ENCODE peak calls at places on chromosomes 5 and 9, in four cellular contexts. R is pancreas, X is NCI-H748 treated with DMSO at 0.1 percent for 48 hours, C is uterus. T is an unnamed sample.
A peak's percentile ranks its signal among the peaks of the same experiment; 100 is the strongest.

GRCh38 chr9:136220017-136220729 is 15.2 kb upstream of the LHX3 start:
- DNase-seq in R (no peak), X (no peak), C (no peak), T (no peak)

GRCh38 chr9:19087601-19088000 is 15.1 kb downstream of the HAUS6 start:
- DNase-seq in R (no peak), X (no peak), C (no peak), T (no peak)

GRCh38 chr5:109215040-109215439 is 194.7 kb downstream of the PJA2 start:
- DNase-seq in R (no peak), X (no peak), C (no peak), T (no peak)

GRCh38 chr9:19976226-19976625 is 187.4 kb upstream of the SLC24A2 start:
- DNase-seq in R (no peak), X (no peak), C (no peak), T (no peak)

GRCh38 chr5:145834917-145835838 is at the start of gene PRELID2:
- DNase-seq in R (peak; percentile 92), X (peak; percentile 73), C (peak; percentile 87), T (peak; percentile 71)

GRCh38 chr5:125798311-125798710 is 624.9 kb upstream of the GRAMD2B start:
- DNase-seq in R (no peak), X (no peak), C (no peak), T (peak; percentile 4)

GRCh38 chr5:57155033-57155432 is 18.8 kb upstream of the GPBP1 start:
- DNase-seq in R (no peak), X (no peak), C (no peak), T (no peak)

GRCh38 chr5:159310492-159310891 is 19.8 kb downstream of the IL12B start:
- DNase-seq in R (no peak), X (peak; percentile 27), C (no peak), T (no peak)

GRCh38 chr5:157665467-157666085 is 5.8 kb upstream of the C5orf52 start:
- DNase-seq in R (no peak), X (no peak), C (no peak), T (peak; percentile 48)

GRCh38 chr9:36900856-36901220 is 133.2 kb downstream of the PAX5 start:
- DNase-seq in R (no peak), X (no peak), C (no peak), T (no peak)

GRCh38 chr5:75616286-75616810 is 5.1 kb downstream of the ANKDD1B start:
- DNase-seq in R (no peak), X (no peak), C (no peak), T (no peak)

GRCh38 chr9:19689324-19690087 is 99.3 kb downstream of the SLC24A2 start:
- DNase-seq in R (no peak), X (no peak), C (no peak), T (no peak)

GRCh38 chr5:5951953-5952352 is 426.4 kb downstream of the MED10 start:
- DNase-seq in R (no peak), X (no peak), C (no peak), T (no peak)

GRCh38 chr9:72362680-72363139 is 2.3 kb downstream of the ZFAND5 start:
- DNase-seq in R (peak; percentile 48), X (peak; percentile 58), C (peak; percentile 39), T (no peak)

GRCh38 chr9:111821006-111821528 is 26.3 kb upstream of the SHOC1 start:
- DNase-seq in R (no peak), X (no peak), C (no peak), T (no peak)

GRCh38 chr9:9003184-9003583 is 1203.6 kb upstream of the DMAC1 start:
- DNase-seq in R (no peak), X (peak; percentile 28), C (no peak), T (no peak)

GRCh38 chr9:71001780-71002386 is 119.5 kb downstream of the TRPM3 start:
- DNase-seq in R (peak; percentile 11), X (peak; percentile 13), C (no peak), T (no peak)

GRCh38 chr5:173315495-173316352 is 12.5 kb downstream of the STC2 start:
- DNase-seq in R (peak; percentile 64), X (peak; percentile 88), C (peak; percentile 41), T (peak; percentile 85)

GRCh38 chr5:53936481-53937352 is 373.7 kb downstream of the ARL15 start:
- DNase-seq in R (no peak), X (no peak), C (peak; percentile 61), T (peak; percentile 32)

GRCh38 chr9:4138180-4138579 is 161.7 kb downstream of the GLIS3 start:
- DNase-seq in R (no peak), X (no peak), C (no peak), T (no peak)

GRCh38 chr9:97556721-97557605 is 55.5 kb downstream of the TMOD1 start:
- DNase-seq in R (peak; percentile 40), X (no peak), C (peak; percentile 83), T (no peak)

GRCh38 chr9:134887686-134888602 is 7.3 kb downstream of the FCN2 start:
- DNase-seq in R (no peak), X (no peak), C (no peak), T (no peak)

GRCh38 chr9:99305820-99306811 is 84.0 kb downstream of the SEC61B start:
- DNase-seq in R (no peak), X (no peak), C (no peak), T (no peak)

T was measured in skeletal muscle cell.